ENCODE peak calls at places on chromosome 4, in seven cellular contexts. One of them, this sample, is unnamed.

GRCh38 chr4:3813151-3813905 is 47.1 kb downstream of the ADRA2C start:
- DNase-seq in ovary: no peak
- DNase-seq in upper lobe of left lung: no peak
- DNase-seq in transverse colon: no peak
- DNase-seq in stomach: no peak
- DNase-seq in tibial nerve: no peak
- DNase-seq in sigmoid colon: no peak
- DNase-seq in this sample: no peak

GRCh38 chr4:71259911-71260331 is 78.9 kb upstream of the SLC4A4 start:
- DNase-seq in ovary: no peak
- DNase-seq in upper lobe of left lung: no peak
- DNase-seq in transverse colon: no peak
- DNase-seq in stomach: no peak
- DNase-seq in tibial nerve: peak; percentile 22
- DNase-seq in sigmoid colon: no peak
- DNase-seq in this sample: no peak

GRCh38 chr4:27716693-27717505 is 856.3 kb downstream of the STIM2 start:
- DNase-seq in ovary: no peak
- DNase-seq in upper lobe of left lung: no peak
- DNase-seq in transverse colon: no peak
- DNase-seq in stomach: no peak
- DNase-seq in tibial nerve: no peak
- DNase-seq in sigmoid colon: no peak
- DNase-seq in this sample: no peak

GRCh38 chr4:61149278-61149677 is 50.8 kb upstream of the ADGRL3 start:
- DNase-seq in ovary: no peak
- DNase-seq in upper lobe of left lung: no peak
- DNase-seq in transverse colon: no peak
- DNase-seq in stomach: no peak
- DNase-seq in tibial nerve: no peak
- DNase-seq in sigmoid colon: no peak
- DNase-seq in this sample: no peak

GRCh38 chr4:158775091-158775651 is 6.3 kb downstream of the FNIP2 start:
- DNase-seq in ovary: no peak
- DNase-seq in upper lobe of left lung: no peak
- DNase-seq in transverse colon: no peak
- DNase-seq in stomach: no peak
- DNase-seq in tibial nerve: no peak
- DNase-seq in sigmoid colon: no peak
- DNase-seq in this sample: no peak

GRCh38 chr4:26032572-26033320 is 118.7 kb downstream of the SMIM20 start:
- DNase-seq in ovary: no peak
- DNase-seq in upper lobe of left lung: no peak
- DNase-seq in transverse colon: no peak
- DNase-seq in stomach: no peak
- DNase-seq in tibial nerve: peak; percentile 36
- DNase-seq in sigmoid colon: no peak
- DNase-seq in this sample: no peak

GRCh38 chr4:149785686-149786431 is 29.8 kb downstream of the IQCM start:
- DNase-seq in ovary: no peak
- DNase-seq in upper lobe of left lung: no peak
- DNase-seq in transverse colon: no peak
- DNase-seq in stomach: no peak
- DNase-seq in tibial nerve: no peak
- DNase-seq in sigmoid colon: no peak
- DNase-seq in this sample: no peak

GRCh38 chr4:105192474-105192873 is 45.8 kb downstream of the TET2 start:
- DNase-seq in ovary: no peak
- DNase-seq in upper lobe of left lung: no peak
- DNase-seq in transverse colon: no peak
- DNase-seq in stomach: no peak
- DNase-seq in tibial nerve: no peak
- DNase-seq in sigmoid colon: no peak
- DNase-seq in this sample: no peak

GRCh38 chr4:102780476-102781144 is 19.8 kb upstream of the MANBA start:
- DNase-seq in ovary: no peak
- DNase-seq in upper lobe of left lung: no peak
- DNase-seq in transverse colon: no peak
- DNase-seq in stomach: no peak
- DNase-seq in tibial nerve: no peak
- DNase-seq in sigmoid colon: no peak
- DNase-seq in this sample: no peak

GRCh38 chr4:13266687-13267086 is 217.5 kb downstream of the RAB28 start:
- DNase-seq in ovary: no peak
- DNase-seq in upper lobe of left lung: no peak
- DNase-seq in transverse colon: no peak
- DNase-seq in stomach: no peak
- DNase-seq in tibial nerve: no peak
- DNase-seq in sigmoid colon: no peak
- DNase-seq in this sample: no peak

GRCh38 chr4:71974681-71975080 is 57.1 kb upstream of the NPFFR2 start:
- DNase-seq in ovary: no peak
- DNase-seq in upper lobe of left lung: no peak
- DNase-seq in transverse colon: no peak
- DNase-seq in stomach: no peak
- DNase-seq in tibial nerve: no peak
- DNase-seq in sigmoid colon: no peak
- DNase-seq in this sample: no peak

GRCh38 chr4:167622481-167623240 is 388.4 kb upstream of the SPOCK3 start:
- DNase-seq in ovary: peak; percentile 32
- DNase-seq in upper lobe of left lung: peak; percentile 33
- DNase-seq in transverse colon: peak; percentile 19
- DNase-seq in stomach: peak; percentile 66
- DNase-seq in tibial nerve: no peak
- DNase-seq in sigmoid colon: no peak
- DNase-seq in this sample: no peak

GRCh38 chr4:25368315-25368714 is 8.7 kb upstream of the ANAPC4 start:
- DNase-seq in ovary: no peak
- DNase-seq in upper lobe of left lung: no peak
- DNase-seq in transverse colon: no peak
- DNase-seq in stomach: no peak
- DNase-seq in tibial nerve: no peak
- DNase-seq in sigmoid colon: no peak
- DNase-seq in this sample: no peak

GRCh38 chr4:109406337-109406931 is 27.2 kb upstream of the SEC24B start:
- DNase-seq in ovary: no peak
- DNase-seq in upper lobe of left lung: no peak
- DNase-seq in transverse colon: no peak
- DNase-seq in stomach: no peak
- DNase-seq in tibial nerve: peak; percentile 61
- DNase-seq in sigmoid colon: no peak
- DNase-seq in this sample: no peak

GRCh38 chr4:43089730-43090129 is 197.2 kb downstream of the GRXCR1 start:
- DNase-seq in ovary: no peak
- DNase-seq in upper lobe of left lung: no peak
- DNase-seq in transverse colon: no peak
- DNase-seq in stomach: no peak
- DNase-seq in tibial nerve: no peak
- DNase-seq in sigmoid colon: no peak
- DNase-seq in this sample: no peak

GRCh38 chr4:114807759-114808404 is 209.3 kb downstream of the UGT8 start:
- DNase-seq in ovary: no peak
- DNase-seq in upper lobe of left lung: peak; percentile 34
- DNase-seq in transverse colon: no peak
- DNase-seq in stomach: peak; percentile 45
- DNase-seq in tibial nerve: no peak
- DNase-seq in sigmoid colon: no peak
- DNase-seq in this sample: no peak

GRCh38 chr4:8129136-8129535 is 29.5 kb downstream of the ABLIM2 start:
- DNase-seq in ovary: no peak
- DNase-seq in upper lobe of left lung: no peak
- DNase-seq in transverse colon: no peak
- DNase-seq in stomach: no peak
- DNase-seq in tibial nerve: no peak
- DNase-seq in sigmoid colon: no peak
- DNase-seq in this sample: no peak

GRCh38 chr4:149549911-149550310 is 265.7 kb downstream of the IQCM start:
- DNase-seq in ovary: no peak
- DNase-seq in upper lobe of left lung: no peak
- DNase-seq in transverse colon: no peak
- DNase-seq in stomach: no peak
- DNase-seq in tibial nerve: no peak
- DNase-seq in sigmoid colon: no peak
- DNase-seq in this sample: no peak

GRCh38 chr4:76017056-76017686 is 6.1 kb downstream of the CXCL10 start:
- DNase-seq in ovary: no peak
- DNase-seq in upper lobe of left lung: no peak
- DNase-seq in transverse colon: no peak
- DNase-seq in stomach: no peak
- DNase-seq in tibial nerve: no peak
- DNase-seq in sigmoid colon: no peak
- DNase-seq in this sample: no peak

GRCh38 chr4:80424225-80424581 is 88.7 kb downstream of the CFAP299 start:
- DNase-seq in ovary: no peak
- DNase-seq in upper lobe of left lung: no peak
- DNase-seq in transverse colon: no peak
- DNase-seq in stomach: no peak
- DNase-seq in tibial nerve: no peak
- DNase-seq in sigmoid colon: no peak
- DNase-seq in this sample: no peak

GRCh38 chr4:168633071-168633470 is 136.2 kb downstream of the PALLD start:
- DNase-seq in ovary: no peak
- DNase-seq in upper lobe of left lung: no peak
- DNase-seq in transverse colon: no peak
- DNase-seq in stomach: no peak
- DNase-seq in tibial nerve: no peak
- DNase-seq in sigmoid colon: no peak
- DNase-seq in this sample: no peak
- H3K27ac ChIP-seq in ovary: no peak overlapping the region
- H3K27ac ChIP-seq in upper lobe of left lung: no peak overlapping the region
- H3K27ac ChIP-seq in transverse colon: peak overlapping the region; percentile 31
- H3K27ac ChIP-seq in stomach: no peak overlapping the region
- H3K27ac ChIP-seq in tibial nerve: peak overlapping the region; percentile 79
- H3K27ac ChIP-seq in sigmoid colon: peak overlapping the region; percentile 83
- H3K27ac ChIP-seq in this sample: peak overlapping the region; percentile 75

DNA sequence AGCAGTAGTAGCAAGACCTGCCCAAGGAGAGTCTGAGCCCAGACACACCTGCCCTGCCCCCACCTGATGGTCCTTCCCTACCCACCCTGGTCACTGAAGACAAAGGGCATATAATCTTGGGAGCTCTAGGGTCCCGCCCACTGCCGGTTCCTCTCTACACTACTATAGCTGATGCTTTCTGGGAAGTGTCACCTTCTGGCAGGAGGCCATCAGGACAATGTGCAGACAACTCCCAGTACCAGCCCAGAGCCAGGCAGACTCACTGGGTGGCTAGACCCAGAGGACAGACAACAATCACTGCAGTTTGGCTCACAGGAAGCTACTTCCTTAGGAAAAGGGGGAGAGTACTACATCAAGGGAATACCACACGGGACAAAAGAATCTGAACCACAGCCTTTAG is 312.7 kb downstream of the SPRY1 start:
- DNase-seq in ovary: no peak
- DNase-seq in upper lobe of left lung: no peak
- DNase-seq in transverse colon: peak; percentile 52
- DNase-seq in stomach: no peak
- DNase-seq in tibial nerve: no peak
- DNase-seq in sigmoid colon: no peak
- DNase-seq in this sample: no peak
- TF ChIP-seq EP300 in ovary: no peak
- TF ChIP-seq EP300 in upper lobe of left lung: no peak
- TF ChIP-seq EP300 in transverse colon: no peak
- TF ChIP-seq EP300 in stomach: no peak
- TF ChIP-seq EP300 in tibial nerve: no peak
- TF ChIP-seq EP300 in sigmoid colon: no peak
- TF ChIP-seq EP300 in this sample: no peak

DNA sequence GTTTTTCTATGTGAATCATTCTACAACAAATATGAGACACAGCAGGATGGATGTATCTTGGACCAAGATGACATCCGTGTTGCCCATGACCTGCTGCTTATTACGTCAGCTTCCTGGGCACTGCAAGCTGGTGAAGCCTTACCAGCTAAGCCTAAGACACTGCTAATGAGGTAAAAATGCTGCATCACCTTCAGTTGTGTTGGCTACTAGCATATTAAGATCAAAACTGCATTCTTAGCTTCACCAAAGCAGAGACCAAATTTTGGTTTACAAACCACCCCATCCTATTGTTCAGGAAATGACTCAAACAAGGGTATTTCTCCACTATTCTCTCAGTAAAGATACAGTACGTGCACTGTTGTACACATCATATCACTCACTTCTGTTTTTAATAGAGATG is 50.3 kb downstream of the MAML3 start:
- DNase-seq in ovary: no peak
- DNase-seq in upper lobe of left lung: no peak
- DNase-seq in transverse colon: no peak
- DNase-seq in stomach: no peak
- DNase-seq in tibial nerve: no peak
- DNase-seq in sigmoid colon: no peak
- DNase-seq in this sample: no peak
- H3K27ac ChIP-seq in ovary: no peak overlapping the region
- H3K27ac ChIP-seq in upper lobe of left lung: no peak overlapping the region
- H3K27ac ChIP-seq in transverse colon: no peak overlapping the region
- H3K27ac ChIP-seq in stomach: no peak overlapping the region
- H3K27ac ChIP-seq in tibial nerve: no peak overlapping the region
- H3K27ac ChIP-seq in sigmoid colon: no peak overlapping the region
- H3K27ac ChIP-seq in this sample: no peak overlapping the region

DNA sequence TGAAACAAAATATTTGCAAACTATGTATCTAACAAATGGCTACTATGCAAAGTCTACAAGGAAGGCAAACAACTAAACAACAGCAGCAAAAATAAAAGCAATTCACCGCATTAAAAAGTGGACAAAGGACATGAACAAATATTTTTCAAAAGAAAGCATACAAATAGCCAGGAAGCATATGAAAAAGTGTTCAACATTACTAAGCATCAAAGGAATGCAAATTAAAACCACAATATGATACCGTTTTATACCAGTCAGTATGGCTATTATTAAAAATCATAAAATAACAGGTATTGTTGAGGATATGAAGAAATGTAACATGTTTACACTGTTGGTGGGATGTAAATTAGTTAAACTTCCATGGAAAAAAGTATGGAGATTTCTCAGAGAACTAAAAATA is 1106.7 kb downstream of the PDHA2 start:
- DNase-seq in ovary: no peak
- DNase-seq in upper lobe of left lung: no peak
- DNase-seq in transverse colon: no peak
- DNase-seq in stomach: no peak
- DNase-seq in tibial nerve: no peak
- DNase-seq in sigmoid colon: no peak
- DNase-seq in this sample: no peak
- TF ChIP-seq EP300 in ovary: no peak
- TF ChIP-seq EP300 in upper lobe of left lung: no peak
- TF ChIP-seq EP300 in transverse colon: no peak
- TF ChIP-seq EP300 in stomach: no peak
- TF ChIP-seq EP300 in tibial nerve: no peak
- TF ChIP-seq EP300 in sigmoid colon: no peak
- TF ChIP-seq EP300 in this sample: no peak

GRCh38 chr4:38078590-38079381 is 118.6 kb downstream of the PTTG2 start:
- DNase-seq in ovary: no peak
- DNase-seq in upper lobe of left lung: no peak
- DNase-seq in transverse colon: peak; percentile 63
- DNase-seq in stomach: no peak
- DNase-seq in tibial nerve: no peak
- DNase-seq in sigmoid colon: no peak
- DNase-seq in this sample: no peak
- H3K27ac ChIP-seq in ovary: no peak overlapping the region
- H3K27ac ChIP-seq in upper lobe of left lung: peak overlapping the region; percentile 77
- H3K27ac ChIP-seq in transverse colon: peak overlapping the region; percentile 85
- H3K27ac ChIP-seq in stomach: peak overlapping the region; percentile 68
- H3K27ac ChIP-seq in tibial nerve: peak overlapping the region; percentile 56
- H3K27ac ChIP-seq in sigmoid colon: peak overlapping the region; percentile 67
- H3K27ac ChIP-seq in this sample: peak overlapping the region; percentile 43

This sample was measured in esophagus muscularis mucosa.